ENCODE peak calls at places on chromosomes 11 and 22, in ten cellular contexts. L is activated naive CD4-positive, alpha-beta T cell treated with anti-CD3 and anti-CD28 coated beads, Interleukin-2, amount 10 ng/mL, durations not matched to agents 7 days and 5 days; Q is A172; B is osteocyte; W is kidney epithelial cell; X is H9; G is GM20000; D is Caki2; Y is HFF-Myc; E is Caco-2. V is an unnamed sample.

GRCh38 chr11:122979815-122980656 is 1.6 kb downstream of the BSX start:
- DNase-seq in E (no peak), B (no peak), X (peak), Y (no peak), L (no peak), Q (no peak), G (peak), W (no peak), D (no peak), V (no peak)

GRCh38 chr11:35918716-35919115 is 25.1 kb upstream of the LDLRAD3 start:
- DNase-seq in Q (no peak), D (no peak), L (no peak), X (no peak), G (no peak), W (no peak), B (no peak), E (no peak), Y (no peak), V (no peak)

GRCh38 chr11:72641900-72642814 is 32.1 kb downstream of the PDE2A start:
- DNase-seq in W (no peak), Y (no peak), B (no peak), Q (no peak), D (peak), X (peak), G (peak), L (peak), E (peak), V (no peak)

GRCh38 chr11:125264091-125265022 is 99.8 kb downstream of the PKNOX2 start:
- DNase-seq in X (no peak), G (no peak), B (no peak), Y (no peak), W (no peak), E (no peak), Q (no peak), D (no peak), L (no peak), V (no peak)

GRCh38 chr11:704189-704798 is 1.7 kb upstream of the EPS8L2 start:
- DNase-seq in Q (no peak), B (no peak), X (no peak), D (no peak), G (no peak), W (no peak), Y (no peak), E (no peak), L (no peak), V (no peak)

GRCh38 chr22:39439170-39439569 is 17.6 kb upstream of the MGAT3 start:
- DNase-seq in E (no peak), X (no peak), L (no peak), W (no peak), Q (peak), Y (peak), D (peak), G (no peak), B (no peak), V (peak)

GRCh38 chr11:118212131-118212725 is 12.6 kb downstream of the JAML start:
- DNase-seq in X (peak), Q (no peak), D (no peak), B (no peak), Y (no peak), E (peak), L (no peak), W (no peak), G (no peak), V (no peak)

GRCh38 chr11:62153617-62154016 is 29.8 kb downstream of the INCENP start:
- DNase-seq in B (no peak), Q (no peak), X (no peak), L (no peak), E (no peak), W (no peak), Y (no peak), D (no peak), G (no peak), V (no peak)

GRCh38 chr11:25633230-25633629 is 698.7 kb upstream of the ANO3 start:
- DNase-seq in W (no peak), Q (no peak), G (no peak), D (no peak), X (no peak), Y (no peak), B (no peak), E (no peak), L (no peak), V (no peak)

GRCh38 chr22:23181763-23182288 is 1.5 kb downstream of the BCR start:
- DNase-seq in B (no peak), E (no peak), L (no peak), G (peak), W (no peak), X (no peak), Y (no peak), D (no peak), Q (no peak), V (no peak)

GRCh38 chr22:39530692-39531331 is 1.7 kb downstream of the RPS19BP1 start:
- DNase-seq in E (peak), D (no peak), B (no peak), X (no peak), L (peak), Q (no peak), W (no peak), G (no peak), Y (no peak), V (peak)

GRCh38 chr11:6647282-6647679 is 8.3 kb downstream of the DCHS1 start:
- DNase-seq in Y (no peak), Q (no peak), G (no peak), B (peak), X (no peak), W (no peak), D (no peak), E (no peak), L (no peak), V (no peak)

GRCh38 chr11:20162340-20162739 is 2.1 kb upstream of the DBX1 start:
- DNase-seq in W (no peak), Q (no peak), G (no peak), X (peak), Y (no peak), B (no peak), L (no peak), E (no peak), D (no peak), V (no peak)

GRCh38 chr11:117010808-117011540 is 87.3 kb downstream of the SIK3 start:
- DNase-seq in Y (peak), W (no peak), E (no peak), D (peak), Q (peak), G (no peak), L (no peak), B (no peak), X (no peak), V (peak)

GRCh38 chr11:72721689-72722049 is 30.5 kb downstream of the ARAP1 start:
- DNase-seq in X (no peak), B (no peak), Y (no peak), W (no peak), L (peak), G (no peak), E (no peak), Q (no peak), D (no peak), V (no peak)

GRCh38 chr11:132604446-132604845 is 927.9 kb downstream of the OPCML start:
- DNase-seq in Y (no peak), G (no peak), L (no peak), D (peak), X (no peak), W (peak), Q (peak), E (no peak), B (no peak), V (no peak)

GRCh38 chr11:102097175-102097574 is 13.1 kb upstream of the YAP1 start:
- DNase-seq in Q (no peak), G (no peak), L (no peak), X (no peak), B (no peak), E (no peak), W (no peak), D (no peak), Y (no peak), V (no peak)

GRCh38 chr22:48433647-48434046 is 1394.0 kb downstream of the BRD1 start:
- DNase-seq in Y (no peak), G (no peak), X (no peak), W (no peak), L (no peak), E (no peak), B (no peak), Q (no peak), D (no peak), V (no peak)

GRCh38 chr11:35288311-35288710 is 131.0 kb downstream of the SLC1A2 start:
- DNase-seq in B (no peak), W (no peak), L (no peak), Y (no peak), Q (no peak), D (no peak), X (no peak), E (no peak), G (no peak), V (no peak)

GRCh38 chr11:108693852-108694251 is 29.0 kb downstream of the DDX10 start:
- DNase-seq in W (no peak), X (no peak), B (no peak), Y (no peak), D (no peak), G (no peak), Q (peak), E (no peak), L (no peak), V (no peak)

GRCh38 chr22:36853407-36854099 is 7.3 kb upstream of the NCF4 start:
- DNase-seq in B (no peak), E (peak), G (peak), W (no peak), Y (peak), Q (peak), X (peak), L (peak), D (peak), V (peak)

GRCh38 chr11:128365044-128365443 is 222.3 kb downstream of the ETS1 start:
- DNase-seq in Q (peak), W (no peak), D (no peak), E (peak), L (peak), B (no peak), G (no peak), Y (peak), X (no peak), V (peak)

GRCh38 chr11:3166268-3167142 is 1.4 kb upstream of the OSBPL5 start:
- DNase-seq in X (no peak), W (no peak), E (no peak), D (no peak), G (no peak), Q (no peak), L (no peak), B (no peak), Y (no peak), V (no peak)

GRCh38 chr11:125140251-125140650 is 24.3 kb upstream of the PKNOX2 start:
- DNase-seq in Y (no peak), X (no peak), E (peak), G (no peak), B (no peak), W (no peak), D (no peak), L (no peak), Q (no peak), V (no peak)

GRCh38 chr22:22822106-22822505 is 65.5 kb upstream of the IGLL5 start:
- DNase-seq in Y (no peak), G (no peak), E (no peak), Q (no peak), W (no peak), B (no peak), L (no peak), D (no peak), X (no peak), V (no peak)

GRCh38 chr11:46697303-46697702 is 3.1 kb downstream of the ARHGAP1 start:
- DNase-seq in Y (no peak), L (no peak), B (no peak), E (no peak), W (no peak), X (no peak), G (no peak), D (no peak), Q (peak), V (no peak)

GRCh38 chr11:64933213-64933934 is 2.3 kb downstream of the GPHA2 start:
- DNase-seq in W (no peak), G (no peak), D (no peak), Q (no peak), E (no peak), B (no peak), L (no peak), X (no peak), Y (no peak), V (no peak)

GRCh38 chr22:37609240-37610152 is 862 bp downstream of the GGA1 start:
- DNase-seq in G (peak), W (no peak), B (no peak), L (no peak), D (no peak), Q (no peak), Y (no peak), X (no peak), E (no peak), V (peak)

GRCh38 chr11:64264371-64264852 is 13.1 kb downstream of the PLCB3 start:
- DNase-seq in Y (no peak), X (no peak), Q (no peak), L (no peak), E (no peak), W (no peak), G (no peak), B (no peak), D (no peak), V (no peak)

GRCh38 chr11:36453678-36454077 is 56.4 kb downstream of the TRAF6 start:
- DNase-seq in X (no peak), Y (no peak), L (no peak), Q (peak), E (no peak), G (no peak), D (no peak), B (no peak), W (no peak), V (no peak)

GRCh38 chr11:106690923-106691322 is 327.4 kb downstream of the GUCY1A2 start:
- DNase-seq in Y (no peak), X (no peak), W (no peak), Q (no peak), G (no peak), D (no peak), B (no peak), E (no peak), L (no peak), V (no peak)

GRCh38 chr11:75468534-75469340 is 35.7 kb upstream of the KLHL35 start:
- DNase-seq in B (no peak), X (no peak), Y (peak), G (no peak), E (no peak), W (no peak), L (no peak), Q (peak), D (no peak), V (no peak)

GRCh38 chr11:74055938-74056337 is 47.1 kb upstream of the UCP3 start:
- DNase-seq in Y (peak), E (no peak), X (no peak), Q (no peak), W (peak), D (peak), B (no peak), G (no peak), L (no peak), V (peak)

GRCh38 chr11:109123811-109124787 is 297.9 kb upstream of the C11orf87 start:
- DNase-seq in L (no peak), W (no peak), G (no peak), E (no peak), D (no peak), Y (no peak), X (peak), Q (peak), B (no peak), V (no peak)

GRCh38 chr22:32858121-32858703 is 56.7 kb downstream of the TIMP3 start:
- DNase-seq in Q (no peak), X (no peak), E (no peak), G (no peak), D (no peak), L (no peak), B (no peak), W (no peak), Y (no peak), V (no peak)

GRCh38 chr22:23903328-23903971 is 9.3 kb downstream of the MIF start:
- DNase-seq in W (no peak), Y (no peak), D (no peak), B (no peak), L (no peak), Q (no peak), E (no peak), X (no peak), G (no peak), V (no peak)

V was measured in RKO.